ENCODE peak calls at places on chromosomes 4 and X, in eight cellular contexts. R, A, K, V, B, X, T and Y are unnamed samples.

GRCh38 chrX:115525486-115525885 is 35.5 kb upstream of the PLS3 start:
- DNase-seq in V (no peak), R (no peak), X (no peak), K (no peak), A (no peak), B (no peak), T (no peak), Y (no peak)

GRCh38 chr4:146407669-146408084 is 114.1 kb downstream of the SLC10A7 start:
- DNase-seq in X (peak), B (no peak), R (no peak), T (no peak), K (no peak), V (peak), A (no peak), Y (no peak)

GRCh38 chr4:141056473-141056872 is 76.8 kb downstream of the RNF150 start:
- DNase-seq in K (no peak), R (no peak), V (no peak), A (no peak), T (no peak), X (no peak), B (peak), Y (no peak)

GRCh38 chr4:100093091-100093866 is 97.0 kb downstream of the DDIT4L start:
- DNase-seq in K (peak), B (peak), A (peak), R (peak), X (peak), V (peak), T (peak), Y (peak)

GRCh38 chrX:11423949-11424348 is 130.7 kb downstream of the AMELX start:
- DNase-seq in R (no peak), K (no peak), X (no peak), V (no peak), T (no peak), B (no peak), A (no peak), Y (no peak)

GRCh38 chr4:8559524-8560264 is 20.5 kb upstream of the GPR78 start:
- DNase-seq in B (no peak), X (no peak), T (no peak), A (no peak), R (no peak), K (no peak), V (no peak), Y (no peak)

GRCh38 chrX:25536307-25536970 is 520.7 kb upstream of the ARX start:
- DNase-seq in T (no peak), R (no peak), V (no peak), K (no peak), A (no peak), B (no peak), X (no peak), Y (no peak)

GRCh38 chr4:15562623-15563022 is 92.5 kb downstream of the FBXL5 start:
- DNase-seq in T (no peak), V (no peak), B (no peak), A (no peak), K (no peak), R (no peak), X (no peak), Y (no peak)

GRCh38 chr4:11051181-11051580 is 366.6 kb upstream of the CLNK start:
- DNase-seq in R (no peak), K (no peak), A (no peak), T (no peak), B (no peak), V (no peak), X (no peak), Y (no peak)

GRCh38 chrX:57528670-57529255 is 63.0 kb upstream of the ZXDB start:
- DNase-seq in X (no peak), K (no peak), R (peak), A (no peak), V (no peak), T (peak), B (peak), Y (no peak)

GRCh38 chrX:8190341-8190830 is 19.3 kb upstream of the VCX2 start:
- DNase-seq in R (no peak), V (no peak), A (no peak), K (no peak), X (no peak), B (no peak), T (no peak), Y (no peak)

GRCh38 chr4:10023806-10024205 is 2.5 kb upstream of the SLC2A9 start:
- DNase-seq in A (no peak), X (no peak), V (no peak), T (no peak), B (no peak), K (no peak), R (no peak), Y (no peak)

GRCh38 chrX:108117988-108118387 is 26.4 kb downstream of the ATG4A start:
- DNase-seq in R (no peak), K (no peak), X (no peak), V (no peak), A (no peak), B (no peak), T (no peak), Y (no peak)

GRCh38 chr4:177052211-177052725 is 257.4 kb upstream of the NEIL3 start:
- DNase-seq in R (no peak), B (no peak), T (no peak), K (no peak), V (no peak), A (no peak), X (no peak), Y (no peak)

GRCh38 chrX:24306430-24306829 is 7.4 kb downstream of the SUPT20HL2 start:
- DNase-seq in X (no peak), R (no peak), B (peak), K (no peak), V (no peak), A (no peak), T (no peak), Y (no peak)

GRCh38 chr4:82748176-82748575 is 50.4 kb downstream of the SCD5 start:
- DNase-seq in T (no peak), A (no peak), B (peak), X (no peak), R (no peak), V (no peak), K (no peak), Y (no peak)

GRCh38 chrX:44223150-44223549 is 120.3 kb downstream of the EFHC2 start:
- DNase-seq in K (no peak), T (no peak), B (no peak), A (no peak), X (peak), R (no peak), V (no peak), Y (peak)

GRCh38 chr4:19947349-19947748 is 304.4 kb upstream of the SLIT2 start:
- DNase-seq in R (no peak), K (no peak), X (peak), B (no peak), V (no peak), A (no peak), T (no peak), Y (no peak)

GRCh38 chrX:9465380-9466114 is 689 bp downstream of the TBL1X start:
- DNase-seq in X (no peak), B (peak), K (no peak), R (peak), A (peak), V (peak), T (no peak), Y (peak)

GRCh38 chr4:46392421-46392820 is 2.5 kb upstream of the GABRA2 start:
- DNase-seq in T (no peak), K (no peak), B (peak), V (no peak), R (no peak), X (no peak), A (no peak), Y (no peak)

GRCh38 chr4:8554555-8555100 is 25.6 kb upstream of the GPR78 start:
- DNase-seq in T (no peak), K (no peak), X (no peak), A (no peak), R (no peak), B (no peak), V (no peak), Y (no peak)

GRCh38 chrX:53479295-53479694 is 45.1 kb upstream of the HSD17B10 start:
- DNase-seq in R (no peak), T (peak), X (no peak), V (no peak), A (no peak), B (peak), K (no peak), Y (no peak)

GRCh38 chr4:53889335-53890084 is 174.9 kb downstream of the CHIC2 start:
- DNase-seq in X (no peak), K (no peak), B (no peak), T (no peak), A (no peak), V (no peak), R (peak), Y (no peak)

GRCh38 chr4:176818531-176818930 is 25.8 kb upstream of the VEGFC start:
- DNase-seq in R (no peak), B (no peak), T (no peak), X (no peak), V (no peak), A (no peak), K (no peak), Y (no peak)

GRCh38 chr4:3654036-3654807 is 112.0 kb upstream of the ADRA2C start:
- DNase-seq in V (no peak), T (no peak), B (no peak), R (no peak), A (peak), X (no peak), K (no peak), Y (no peak)

GRCh38 chrX:103396660-103397059 is 20.3 kb downstream of the BEX3 start:
- DNase-seq in T (no peak), A (no peak), X (no peak), V (no peak), B (no peak), K (no peak), R (no peak), Y (no peak)

GRCh38 chr4:18923496-18924161 is 902.1 kb upstream of the LCORL start:
- DNase-seq in R (no peak), T (no peak), V (peak), B (no peak), K (no peak), A (no peak), X (no peak), Y (no peak)

GRCh38 chr4:87505862-87506261 is 23.3 kb downstream of the SPARCL1 start:
- DNase-seq in V (no peak), A (no peak), B (peak), K (no peak), X (no peak), R (no peak), T (no peak), Y (no peak)

DNA sequence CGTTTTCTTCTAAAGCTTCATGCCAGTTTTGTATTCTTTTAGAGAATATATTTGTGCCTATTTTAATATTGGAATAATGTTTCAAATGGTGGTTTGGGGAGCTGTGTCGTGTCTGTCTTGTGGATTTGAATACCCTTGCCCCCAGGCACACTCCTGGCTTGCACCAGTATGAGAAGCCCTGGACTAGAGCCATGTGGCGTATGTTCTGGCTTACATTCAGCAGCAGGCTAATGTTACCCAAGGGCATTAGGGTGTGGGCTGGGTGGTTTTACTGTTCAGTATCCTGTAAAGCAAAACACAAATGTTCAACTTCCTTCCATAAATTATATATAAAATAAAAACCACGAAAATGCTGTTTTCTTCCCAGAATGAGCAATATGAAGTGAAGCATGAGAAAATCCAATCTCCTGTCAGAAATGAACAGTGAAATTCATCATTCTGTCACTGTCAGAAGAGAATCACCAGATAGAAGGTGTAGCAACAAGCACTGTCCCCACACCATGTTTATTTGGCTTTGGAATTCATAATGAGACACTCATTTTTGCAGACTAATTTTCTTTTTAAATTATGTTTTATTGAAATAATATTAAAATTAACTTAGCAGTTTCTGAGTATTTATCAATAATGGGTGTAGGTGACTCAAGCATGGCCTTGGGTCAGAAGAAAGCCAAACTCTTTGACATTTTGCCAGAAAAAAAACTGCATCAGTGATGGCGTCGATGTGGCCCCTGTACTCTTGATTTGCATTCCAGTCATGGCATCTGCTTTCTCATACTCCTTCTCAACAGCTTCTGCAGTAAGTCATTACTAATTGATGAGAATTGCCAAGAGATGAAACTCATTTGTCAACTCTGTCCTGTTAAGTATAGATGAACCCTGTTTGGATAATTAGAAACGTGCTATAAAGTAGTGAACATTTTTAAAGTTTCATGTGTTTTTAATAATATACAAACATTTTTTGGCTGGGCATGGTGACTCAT is 43.8 kb downstream of the WWC2 start:
- DNase-seq in R (peak), V (peak), B (no peak), X (peak), K (no peak), T (peak), A (no peak), Y (peak)
- H3K4me3 ChIP-seq in R (no peak), V (no peak), B (no peak), X (no peak), K (no peak), T (no peak), A (no peak), Y (no peak)

GRCh38 chr4:93092765-93093164 is 735.8 kb upstream of the ATOH1 start:
- DNase-seq in X (no peak), A (no peak), B (no peak), T (no peak), V (no peak), R (no peak), K (no peak), Y (no peak)
- H3K4me3 ChIP-seq in X (no peak), A (no peak), B (no peak), T (no peak), V (no peak), R (no peak), K (no peak), Y (no peak)

DNA sequence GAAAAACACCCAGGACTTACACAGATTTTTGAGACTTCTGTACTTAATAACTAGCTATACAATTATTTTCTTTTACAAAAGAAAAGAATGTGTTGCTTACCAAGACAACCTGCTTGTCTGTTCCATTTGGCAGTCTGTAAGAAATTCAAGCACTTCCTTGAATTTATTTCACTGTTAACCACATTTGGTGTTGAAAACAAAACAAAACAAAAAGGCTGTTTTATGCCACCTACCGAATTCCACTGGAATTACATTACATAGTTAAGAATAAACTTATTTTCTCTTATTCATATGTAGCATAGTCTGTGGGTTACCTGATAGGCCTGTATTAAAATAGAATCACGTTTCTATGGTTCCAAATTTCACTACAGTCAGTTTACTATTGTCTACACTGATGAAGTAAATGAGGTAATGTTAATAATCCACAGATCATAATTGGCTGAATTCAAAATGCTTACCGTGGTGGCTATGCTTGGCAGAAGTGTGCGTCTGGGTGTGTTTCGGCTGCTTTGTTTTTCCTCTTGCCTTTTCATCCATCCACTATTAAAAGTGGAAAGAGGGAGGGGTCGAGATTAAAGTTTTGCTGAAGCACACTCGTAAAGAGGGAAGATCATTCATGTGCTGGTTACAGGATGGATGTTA is at the start of gene TLR1:
- DNase-seq in A (no peak), K (no peak), X (peak), V (peak), B (peak), R (peak), T (peak), Y (no peak)
- H3K4me3 ChIP-seq in A (peak), K (peak), X (no peak), V (peak), B (no peak), R (no peak), T (no peak), Y (peak)

DNA sequence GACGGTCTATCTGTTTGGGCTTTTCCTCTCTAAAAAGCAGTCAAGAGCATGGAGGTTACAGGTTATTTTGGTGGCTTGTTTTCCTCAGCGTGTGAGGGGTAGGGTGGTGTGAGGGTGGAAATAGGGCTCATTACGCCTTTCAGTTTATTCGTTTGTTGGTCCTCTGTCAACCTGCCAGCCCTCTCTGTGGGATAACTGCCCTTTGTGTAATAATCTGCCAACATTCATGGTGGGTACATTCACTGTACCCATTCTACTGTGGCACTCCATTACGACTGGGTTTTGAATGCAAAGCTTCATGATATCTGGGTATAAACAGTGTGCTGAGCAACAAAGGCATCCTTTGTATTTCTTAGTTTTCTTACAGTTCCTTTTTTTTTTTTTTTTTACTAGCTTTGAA is 136.4 kb downstream of the ADGRL3 start:
- DNase-seq in X (no peak), T (no peak), V (no peak), A (no peak), K (no peak), R (no peak), B (peak), Y (no peak)
- H3K4me3 ChIP-seq in X (no peak), T (no peak), V (no peak), A (no peak), K (no peak), R (no peak), B (peak), Y (no peak)

GRCh38 chr4:915041-915474 is 17.1 kb downstream of the GAK start:
- DNase-seq in A (peak), B (no peak), K (no peak), X (no peak), V (no peak), T (no peak), R (no peak), Y (peak)
- H3K4me3 ChIP-seq in A (no peak), B (no peak), K (no peak), X (no peak), V (no peak), T (no peak), R (no peak), Y (no peak)

GRCh38 chrX:113400193-113400704 is 559.6 kb upstream of the AMOT start:
- DNase-seq in R (peak), A (no peak), X (peak), B (peak), T (no peak), V (no peak), K (no peak), Y (no peak)

GRCh38 chrX:113399501-113400192 is 559.0 kb upstream of the AMOT start:
- DNase-seq in V (no peak), R (no peak), B (no peak), T (no peak), X (peak), A (no peak), K (no peak), Y (no peak)
- H3K4me3 ChIP-seq in V (no peak), R (no peak), B (no peak), T (no peak), X (no peak), A (no peak), K (no peak), Y (no peak)

GRCh38 chr4:150581206-150581605 is 745 bp upstream of the MAB21L2 start:
- DNase-seq in B (no peak), K (no peak), A (no peak), T (no peak), V (no peak), R (no peak), X (no peak), Y (no peak)

GRCh38 chr4:150583287-150584197 is 1.6 kb downstream of the MAB21L2 start:
- DNase-seq in A (peak), R (peak), K (no peak), X (peak), V (peak), T (no peak), B (peak), Y (no peak)

GRCh38 chr4:150582881-150583286 is 933 bp downstream of the MAB21L2 start:
- DNase-seq in K (no peak), R (peak), X (peak), V (no peak), B (peak), A (peak), T (no peak), Y (no peak)

GRCh38 chr4:150581611-150582010 is 340 bp upstream of the MAB21L2 start:
- DNase-seq in T (no peak), X (peak), B (peak), A (no peak), R (peak), K (no peak), V (no peak), Y (no peak)

GRCh38 chr4:150582101-150582565 is at the start of gene MAB21L2:
- DNase-seq in B (peak), X (peak), A (no peak), V (no peak), K (no peak), R (peak), T (no peak), Y (no peak)
- H3K4me3 ChIP-seq in B (peak), X (peak), A (peak), V (peak), K (peak), R (peak), T (no peak), Y (no peak)

GRCh38 chr4:112379306-112379705 is 82.1 kb downstream of the ALPK1 start:
- DNase-seq in K (no peak), B (peak), A (no peak), V (no peak), X (no peak), R (peak), T (no peak), Y (no peak)
- H3K4me3 ChIP-seq in K (no peak), B (peak), A (no peak), V (no peak), X (peak), R (peak), T (no peak), Y (no peak)

GRCh38 chr4:63085091-63085490 is 1324.2 kb downstream of the TECRL start:
- DNase-seq in X (no peak), T (no peak), A (no peak), B (no peak), V (no peak), R (no peak), K (no peak), Y (no peak)
- H3K4me3 ChIP-seq in X (no peak), T (no peak), A (no peak), B (no peak), V (no peak), R (no peak), K (no peak), Y (no peak)

DNA sequence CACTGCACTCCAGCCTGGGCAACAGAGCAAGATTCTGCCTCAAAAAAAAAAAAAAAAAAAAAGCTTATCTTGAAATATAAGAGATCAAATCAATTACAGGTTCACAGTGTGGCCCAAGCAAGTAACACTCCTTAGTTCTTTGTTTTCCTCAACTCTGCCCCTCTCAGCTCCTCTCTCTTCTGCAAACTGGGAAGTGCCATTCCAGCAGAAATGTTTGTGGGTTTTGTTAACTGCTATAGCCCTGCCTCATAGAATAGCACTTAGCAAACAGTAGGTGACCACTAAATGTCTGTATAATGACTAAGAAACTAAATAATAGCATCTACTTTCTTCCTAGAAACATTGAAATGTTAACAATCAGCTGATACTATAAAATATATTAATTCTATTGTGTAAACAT is 160.0 kb upstream of the NAP1L5 start:
- DNase-seq in B (no peak), A (no peak), V (no peak), X (peak), K (no peak), R (no peak), T (no peak), Y (no peak)
- H3K4me3 ChIP-seq in B (no peak), A (no peak), V (no peak), X (no peak), K (no peak), R (no peak), T (no peak), Y (no peak)